ENCODE peak calls at places on chromosomes 7 and 10, in nine cellular contexts. D is C1 segment of cervical spinal cord, F is AG04450, J is Right ventricle myocardium superior, A is suprapubic skin, L is hepatocyte, Z is astrocyte of the spinal cord, U is fibroblast of gingiva, I is MM.1S. T is an unnamed sample.
A peak's percentile ranks its signal among the peaks of the same experiment; 100 is the strongest.

GRCh38 chr7:20790273-20790842 is 3.7 kb upstream of the SP8 start:
- DNase-seq in A (no peak), L (no peak), D (no peak), I (no peak), F (no peak), Z (no peak), U (no peak), J (no peak), T (no peak)

GRCh38 chr7:96778263-96778662 is 68.6 kb upstream of the SEM1 start:
- DNase-seq in I (no peak), F (no peak), U (no peak), D (no peak), J (no peak), Z (no peak), L (peak; percentile 6), A (no peak), T (no peak)

GRCh38 chr7:149355390-149356048 is 93.5 kb downstream of the ZNF783 start:
- DNase-seq in A (no peak), J (no peak), L (no peak), F (no peak), Z (no peak), I (no peak), U (no peak), D (no peak), T (no peak)

GRCh38 chr7:80795174-80795573 is 123.7 kb downstream of the SEMA3C start:
- DNase-seq in Z (peak; percentile 67), I (no peak), F (no peak), A (no peak), D (no peak), J (no peak), L (no peak), U (peak; percentile 26), T (no peak)

GRCh38 chr10:88178758-88179157 is 315.3 kb downstream of the PTEN start:
- DNase-seq in F (no peak), J (no peak), U (no peak), D (no peak), L (no peak), A (no peak), Z (no peak), I (no peak), T (no peak)

GRCh38 chr10:131737543-131738395 is 163.0 kb upstream of the PPP2R2D start:
- DNase-seq in J (no peak), A (no peak), F (no peak), Z (no peak), I (no peak), D (no peak), L (no peak), U (no peak), T (no peak)

GRCh38 chr7:575425-576366 is 56.0 kb upstream of the PDGFA start:
- DNase-seq in L (no peak), F (no peak), Z (no peak), A (no peak), U (no peak), J (no peak), I (no peak), D (no peak), T (no peak)

GRCh38 chr10:118754132-118754555 is 626 bp downstream of the CACUL1 start:
- DNase-seq in Z (peak; percentile 49), A (no peak), D (peak; percentile 62), F (no peak), J (peak; percentile 52), I (peak; percentile 39), U (no peak), L (peak; percentile 72), T (peak; percentile 50)

GRCh38 chr7:44964384-44964830 is 14.4 kb downstream of the MYO1G start:
- DNase-seq in A (no peak), I (no peak), U (no peak), L (no peak), D (no peak), Z (no peak), J (no peak), F (no peak), T (peak; percentile 63)

GRCh38 chr7:126700807-126701604 is 551.7 kb downstream of the GRM8 start:
- DNase-seq in A (no peak), I (peak; percentile 99), L (peak; percentile 63), D (no peak), J (no peak), U (peak; percentile 29), Z (peak; percentile 96), F (peak; percentile 41), T (peak; percentile 57)

GRCh38 chr7:42700376-42701327 is 211.2 kb downstream of the C7orf25 start:
- DNase-seq in D (no peak), Z (no peak), F (no peak), L (no peak), U (peak; percentile 67), A (no peak), J (no peak), I (no peak), T (no peak)

GRCh38 chr10:127433951-127434350 is 115.2 kb upstream of the NPS start:
- DNase-seq in L (no peak), J (no peak), D (no peak), A (no peak), Z (no peak), F (no peak), U (no peak), I (no peak), T (no peak)

GRCh38 chr10:91579351-91579985 is 53.4 kb downstream of the PPP1R3C start:
- DNase-seq in U (peak; percentile 83), F (no peak), D (no peak), J (no peak), L (no peak), A (no peak), Z (no peak), I (no peak), T (no peak)

GRCh38 chr10:14585287-14586193 is 189.2 kb downstream of the FAM107B start:
- DNase-seq in A (no peak), F (no peak), L (no peak), Z (no peak), U (no peak), D (no peak), J (no peak), I (peak; percentile 27), T (no peak)

GRCh38 chr10:17138450-17139062 is 8.9 kb upstream of the CUBN start:
- DNase-seq in D (no peak), I (no peak), F (no peak), L (no peak), U (peak; percentile 34), A (no peak), J (no peak), Z (peak; percentile 52), T (no peak)

GRCh38 chr10:89086801-89087513 is 96.4 kb downstream of the FAS start:
- DNase-seq in D (no peak), U (peak; percentile 99), L (no peak), Z (peak; percentile 91), I (no peak), A (peak; percentile 92), F (peak; percentile 43), J (peak; percentile 82), T (no peak)

GRCh38 chr7:155336812-155337602 is 39.3 kb downstream of the INSIG1 start:
- DNase-seq in Z (no peak), F (no peak), D (no peak), L (no peak), U (no peak), A (no peak), I (no peak), J (no peak), T (no peak)

GRCh38 chr10:133249975-133250754 is 12.5 kb downstream of the VENTX start:
- DNase-seq in Z (no peak), L (no peak), U (no peak), A (no peak), F (no peak), J (no peak), I (no peak), D (no peak), T (no peak)

GRCh38 chr7:100034871-100035510 is 14.6 kb upstream of the ZSCAN21 start:
- DNase-seq in Z (peak; percentile 93), D (no peak), F (peak; percentile 89), A (peak; percentile 24), U (peak; percentile 84), L (no peak), J (no peak), I (no peak), T (no peak)

GRCh38 chr10:60910543-60910942 is 33.4 kb downstream of the RHOBTB1 start:
- DNase-seq in L (no peak), F (no peak), U (no peak), I (peak; percentile 85), Z (no peak), D (no peak), A (no peak), J (no peak), T (no peak)

GRCh38 chr7:101269664-101270063 is 24.8 kb upstream of the FIS1 start:
- DNase-seq in J (no peak), U (no peak), D (no peak), Z (no peak), F (no peak), I (no peak), A (no peak), L (no peak), T (no peak)

GRCh38 chr10:15433850-15434537 is 62.9 kb upstream of the FAM171A1 start:
- DNase-seq in I (peak; percentile 59), U (peak; percentile 43), Z (peak; percentile 71), D (no peak), A (no peak), J (no peak), F (peak; percentile 36), L (peak; percentile 81), T (peak; percentile 59)

GRCh38 chr10:98376485-98376884 is 38.5 kb downstream of the PYROXD2 start:
- DNase-seq in D (no peak), L (no peak), A (no peak), Z (no peak), I (no peak), U (no peak), J (no peak), F (peak; percentile 46), T (no peak)

GRCh38 chr10:14601872-14602725 is 172.6 kb downstream of the FAM107B start:
- DNase-seq in U (peak; percentile 35), I (peak; percentile 76), Z (peak; percentile 62), J (no peak), F (no peak), A (no peak), D (no peak), L (peak; percentile 84), T (no peak)

GRCh38 chr7:130793855-130794618 is 60.0 kb upstream of the KLF14 start:
- DNase-seq in U (peak; percentile 38), Z (peak; percentile 51), D (no peak), I (no peak), L (no peak), J (no peak), F (no peak), A (no peak), T (no peak)

GRCh38 chr7:75969704-75970498 is 24.5 kb downstream of the TMEM120A start:
- DNase-seq in I (no peak), A (no peak), D (no peak), J (no peak), L (no peak), Z (no peak), F (no peak), U (no peak), T (no peak)

GRCh38 chr10:120732643-120733313 is 118.4 kb upstream of the WDR11 start:
- DNase-seq in A (no peak), U (no peak), D (no peak), J (no peak), I (no peak), Z (no peak), F (no peak), L (no peak), T (no peak)

GRCh38 chr10:14074062-14074884 is 256.5 kb downstream of the FRMD4A start:
- DNase-seq in Z (peak; percentile 98), L (peak; percentile 88), A (peak; percentile 96), F (peak; percentile 100), D (no peak), U (peak; percentile 100), J (peak; percentile 89), I (no peak), T (no peak)

GRCh38 chr7:76234931-76235441 is 33.3 kb downstream of the SRRM3 start:
- DNase-seq in F (peak; percentile 36), A (no peak), J (peak; percentile 75), U (peak; percentile 70), L (peak; percentile 90), D (peak; percentile 41), I (no peak), Z (peak; percentile 81), T (peak; percentile 61)

T was measured in D341Med.